ENCODE peak calls at places on chromosomes 16 and 17, in eight cellular contexts. K is cardiac fibroblast, J is C1 segment of cervical spinal cord, N is astrocyte of the spinal cord, C is NCI-H1694 treated with DMSO at 0.1 percent for 48 hours, E is choroid plexus epithelial cell, A is AG08395, S is frontal cortex. L is an unnamed sample.

GRCh38 chr17:15361151-15361550 is 19.8 kb upstream of the TEKT3 start:
- DNase-seq in K (no peak), J (no peak), N (no peak), C (no peak), E (no peak), A (no peak), S (no peak), L (peak; percentile 59)

GRCh38 chr17:80791758-80792284 is 199.8 kb upstream of the CHMP6 start:
- DNase-seq in K (peak; percentile 97), J (peak; percentile 71), N (peak; percentile 96), C (no peak), E (peak; percentile 98), A (peak; percentile 92), S (peak; percentile 54), L (peak; percentile 96)

GRCh38 chr17:83136156-83136555 is 56.7 kb downstream of the METRNL start:
- DNase-seq in K (no peak), J (no peak), N (no peak), C (no peak), E (no peak), A (no peak), S (no peak), L (no peak)

GRCh38 chr16:22693670-22694340 is 120.2 kb upstream of the HS3ST2 start:
- DNase-seq in K (no peak), J (no peak), N (no peak), C (no peak), E (no peak), A (no peak), S (no peak), L (no peak)

GRCh38 chr17:81424613-81425017 is 29.4 kb downstream of the BAHCC1 start:
- DNase-seq in K (no peak), J (no peak), N (no peak), C (no peak), E (no peak), A (no peak), S (no peak), L (no peak)

GRCh38 chr16:64459821-64460220 is 662.0 kb downstream of the CDH11 start:
- DNase-seq in K (peak; percentile 50), J (no peak), N (peak; percentile 72), C (no peak), E (peak; percentile 89), A (peak; percentile 22), S (peak; percentile 0), L (no peak)

GRCh38 chr17:38922538-38923291 is 2.7 kb upstream of the LASP1NB start:
- DNase-seq in K (peak; percentile 80), J (peak; percentile 38), N (peak; percentile 74), C (peak; percentile 7), E (peak; percentile 88), A (peak; percentile 40), S (no peak), L (peak; percentile 69)

GRCh38 chr16:70018254-70018653 is 67.1 kb downstream of the CLEC18A start:
- DNase-seq in K (peak; percentile 20), J (no peak), N (no peak), C (no peak), E (peak; percentile 49), A (peak; percentile 1), S (no peak), L (peak; percentile 29)

GRCh38 chr16:70465999-70466811 is 11.8 kb downstream of the FCSK start:
- DNase-seq in K (no peak), J (no peak), N (no peak), C (no peak), E (no peak), A (no peak), S (no peak), L (no peak)

GRCh38 chr17:13000561-13000960 is 17.3 kb downstream of the ELAC2 start:
- DNase-seq in K (no peak), J (no peak), N (no peak), C (no peak), E (no peak), A (no peak), S (no peak), L (no peak)

GRCh38 chr17:65438708-65439294 is 122.6 kb downstream of the AXIN2 start:
- DNase-seq in K (peak; percentile 52), J (peak; percentile 31), N (no peak), C (no peak), E (no peak), A (peak; percentile 75), S (peak; percentile 22), L (peak; percentile 74)

GRCh38 chr16:87322360-87322759 is 5.2 kb upstream of the C16orf95 start:
- DNase-seq in K (no peak), J (no peak), N (no peak), C (no peak), E (no peak), A (no peak), S (no peak), L (no peak)

GRCh38 chr16:73040136-73040535 is 7.8 kb downstream of the ZFHX3 start:
- DNase-seq in K (no peak), J (no peak), N (no peak), C (no peak), E (no peak), A (no peak), S (no peak), L (no peak)

GRCh38 chr17:77106874-77107358 is 33.9 kb upstream of the SEC14L1 start:
- DNase-seq in K (no peak), J (no peak), N (no peak), C (no peak), E (no peak), A (no peak), S (no peak), L (no peak)

GRCh38 chr16:17076121-17076757 is 394.5 kb downstream of the XYLT1 start:
- DNase-seq in K (no peak), J (no peak), N (no peak), C (no peak), E (no peak), A (no peak), S (no peak), L (no peak)

GRCh38 chr16:89319883-89320716 is 102.6 kb downstream of the ZNF778 start:
- DNase-seq in K (peak; percentile 91), J (peak; percentile 67), N (peak; percentile 89), C (no peak), E (peak; percentile 76), A (peak; percentile 77), S (peak; percentile 67), L (peak; percentile 93)

GRCh38 chr16:70800798-70801480 is at the start of gene VAC14:
- DNase-seq in K (peak; percentile 82), J (peak; percentile 81), N (peak; percentile 83), C (peak; percentile 62), E (peak; percentile 91), A (peak; percentile 95), S (peak; percentile 95), L (peak; percentile 87)

GRCh38 chr17:3025421-3026124 is 37.8 kb downstream of the OR1D5 start:
- DNase-seq in K (no peak), J (no peak), N (no peak), C (no peak), E (no peak), A (no peak), S (no peak), L (no peak)

GRCh38 chr16:78566397-78567073 is 467.1 kb downstream of the WWOX start:
- DNase-seq in K (no peak), J (no peak), N (no peak), C (no peak), E (no peak), A (no peak), S (no peak), L (no peak)

L was measured in A172.